ENCODE peak calls at places on chromosomes 4 and X, in eight cellular contexts. U is tibial nerve, I is transverse colon, V is IMR-90, J is sigmoid colon, R is psoas muscle, N is uterus, D is brain microvascular endothelial cell. Q is an unnamed sample.

GRCh38 chr4:81631958-81632439 is 160.3 kb upstream of the RASGEF1B start:
- DNase-seq in U (no peak), V (peak; percentile 43), N (no peak), D (peak; percentile 83), J (no peak), I (no peak), R (no peak), Q (no peak)

GRCh38 chrX:78111140-78111931 is 7.3 kb downstream of the PGK1 start:
- DNase-seq in I (peak; percentile 16), V (no peak), R (no peak), D (no peak), U (no peak), N (no peak), J (no peak), Q (no peak)

GRCh38 chr4:163693776-163694175 is 199.3 kb downstream of the TMA16 start:
- DNase-seq in J (no peak), U (no peak), I (no peak), V (peak; percentile 87), D (peak; percentile 72), R (no peak), N (no peak), Q (no peak)

GRCh38 chr4:17854076-17854475 is 43.3 kb downstream of the NCAPG start:
- DNase-seq in J (no peak), V (no peak), N (no peak), D (no peak), U (no peak), I (no peak), R (no peak), Q (no peak)

GRCh38 chrX:148956352-148956751 is 455.9 kb downstream of the AFF2 start:
- DNase-seq in N (no peak), R (no peak), I (no peak), D (no peak), V (no peak), U (no peak), J (no peak), Q (no peak)

GRCh38 chrX:69051901-69052300 is 113.4 kb downstream of the PJA1 start:
- DNase-seq in R (no peak), I (no peak), J (no peak), D (no peak), V (no peak), U (no peak), N (no peak), Q (no peak)

GRCh38 chr4:142262956-142263355 is 583.1 kb downstream of the INPP4B start:
- DNase-seq in I (no peak), J (no peak), D (no peak), N (no peak), R (no peak), U (no peak), V (no peak), Q (no peak)

GRCh38 chr4:78710536-78710935 is 65.6 kb upstream of the BMP2K start:
- DNase-seq in J (no peak), V (peak; percentile 66), I (no peak), D (peak; percentile 6), R (no peak), N (no peak), U (no peak), Q (no peak)

GRCh38 chrX:81259714-81260395 is 58.0 kb downstream of the SH3BGRL start:
- DNase-seq in N (no peak), D (no peak), V (peak; percentile 20), I (no peak), U (no peak), J (no peak), R (no peak), Q (no peak)

GRCh38 chrX:135170877-135171519 is at the start of gene CT55:
- DNase-seq in I (no peak), D (no peak), V (no peak), J (no peak), U (no peak), R (no peak), N (no peak), Q (no peak)

GRCh38 chr4:67660418-67660817 is 40.5 kb downstream of the UBA6 start:
- DNase-seq in U (no peak), D (no peak), J (no peak), V (no peak), I (no peak), R (no peak), N (no peak), Q (no peak)

GRCh38 chr4:174058846-174059245 is 224.6 kb downstream of the FBXO8 start:
- DNase-seq in J (no peak), R (no peak), U (no peak), N (no peak), D (no peak), V (no peak), I (no peak), Q (no peak)

GRCh38 chr4:41452484-41453225 is 85.3 kb upstream of the LIMCH1 start:
- DNase-seq in R (no peak), I (no peak), V (no peak), N (no peak), J (no peak), U (no peak), D (no peak), Q (no peak)

GRCh38 chr4:16836324-16836723 is 62.1 kb downstream of the LDB2 start:
- DNase-seq in N (no peak), I (no peak), U (no peak), R (no peak), D (no peak), V (no peak), J (no peak), Q (no peak)

GRCh38 chr4:16837475-16837874 is 61.0 kb downstream of the LDB2 start:
- DNase-seq in D (no peak), N (no peak), I (no peak), V (no peak), R (no peak), J (no peak), U (no peak), Q (no peak)

GRCh38 chr4:16833722-16834121 is 64.7 kb downstream of the LDB2 start:
- DNase-seq in N (no peak), U (no peak), V (no peak), R (no peak), I (no peak), J (no peak), D (no peak), Q (no peak)

GRCh38 chr4:16835597-16836247 is 62.7 kb downstream of the LDB2 start:
- DNase-seq in U (no peak), J (no peak), I (no peak), V (no peak), N (no peak), D (no peak), R (no peak), Q (no peak)

GRCh38 chr4:16838226-16838875 is 60.1 kb downstream of the LDB2 start:
- DNase-seq in I (no peak), N (no peak), R (no peak), J (no peak), U (no peak), D (no peak), V (no peak), Q (no peak)
- H3K36me3 ChIP-seq in I (no peaks in the 10 kb centered on the region), N (no peaks in the 10 kb centered on the region), R (no peaks in the 10 kb centered on the region), J (no peaks in the 10 kb centered on the region), U (no peaks in the 10 kb centered on the region), D (no peaks in the 10 kb centered on the region), V (no peaks in the 10 kb centered on the region), Q (no peaks in the 10 kb centered on the region)

GRCh38 chrX:147898951-147899350 is 12.8 kb upstream of the FMR1 start:
- DNase-seq in R (no peak), N (no peak), D (no peak), U (no peak), J (no peak), V (no peak), I (no peak), Q (no peak)

GRCh38 chrX:147901476-147902126 is 10.1 kb upstream of the FMR1 start:
- DNase-seq in N (no peak), I (no peak), V (no peak), D (no peak), U (no peak), R (no peak), J (no peak), Q (no peak)

GRCh38 chrX:147902270-147902669 is 9.4 kb upstream of the FMR1 start:
- DNase-seq in D (no peak), I (no peak), J (no peak), U (no peak), R (no peak), V (no peak), N (no peak), Q (no peak)

GRCh38 chrX:147899715-147900114 is 12.0 kb upstream of the FMR1 start:
- DNase-seq in J (no peak), U (no peak), I (no peak), R (no peak), V (no peak), N (no peak), D (no peak), Q (no peak)

DNA sequence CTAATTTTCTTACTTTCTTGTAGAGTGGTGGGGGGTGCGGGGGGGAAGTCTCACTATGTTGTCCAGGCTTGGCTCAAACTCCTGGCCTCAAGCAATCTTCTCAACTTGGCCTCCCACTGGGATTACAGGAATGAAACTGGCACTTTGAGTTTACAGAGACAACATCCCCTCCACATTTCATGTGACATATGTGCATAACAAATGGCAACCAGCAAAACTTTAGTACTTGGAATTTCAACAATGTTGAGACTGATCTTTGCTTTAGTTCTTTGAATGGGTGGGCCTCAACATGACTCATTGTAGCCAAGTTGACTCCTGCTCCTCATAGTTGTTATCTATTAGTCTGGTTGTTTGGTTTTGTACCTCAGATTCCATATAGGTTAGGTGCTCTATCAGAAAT is 11.4 kb upstream of the FMR1 start:
- DNase-seq in R (no peak), N (no peak), I (no peak), U (no peak), J (no peak), V (no peak), D (no peak), Q (no peak)
- H3K27ac ChIP-seq in R (no peak overlapping the region), N (no peak overlapping the region), I (no peak overlapping the region), U (no peak overlapping the region), J (no peak overlapping the region), V (no peak overlapping the region), D (no peak overlapping the region), Q (no peak overlapping the region)

GRCh38 chr4:145865274-145865941 is 73.2 kb downstream of the ZNF827 start:
- DNase-seq in I (no peak), D (no peak), N (no peak), U (no peak), J (no peak), R (no peak), V (no peak), Q (no peak)

GRCh38 chr4:145867416-145867815 is 71.2 kb downstream of the ZNF827 start:
- DNase-seq in R (no peak), V (peak; percentile 22), D (no peak), I (no peak), N (no peak), U (no peak), J (no peak), Q (no peak)

GRCh38 chr4:145861331-145862318 is 77.0 kb downstream of the ZNF827 start:
- DNase-seq in D (no peak), J (no peak), R (no peak), V (no peak), U (no peak), N (no peak), I (no peak), Q (no peak)

GRCh38 chr4:145868637-145869409 is 69.8 kb downstream of the ZNF827 start:
- DNase-seq in U (no peak), N (no peak), I (no peak), V (peak; percentile 12), D (no peak), J (no peak), R (no peak), Q (no peak)

GRCh38 chr4:145863191-145863590 is 75.4 kb downstream of the ZNF827 start:
- DNase-seq in I (no peak), J (no peak), V (no peak), D (no peak), U (no peak), N (no peak), R (no peak), Q (no peak)
- H3K36me3 ChIP-seq in I (no peaks in the 10 kb centered on the region), J (no peaks in the 10 kb centered on the region), V (peaks cover 1% of the 10 kb centered on the region), D (no peaks in the 10 kb centered on the region), U (no peaks in the 10 kb centered on the region), N (no peaks in the 10 kb centered on the region), R (no peaks in the 10 kb centered on the region), Q (no peaks in the 10 kb centered on the region)

GRCh38 chr4:108080752-108081151 is 88.0 kb downstream of the LEF1 start:
- DNase-seq in V (no peak), N (no peak), U (no peak), R (no peak), J (no peak), I (no peak), D (no peak), Q (no peak)
- H3K27ac ChIP-seq in V (no peak overlapping the region), N (no peak overlapping the region), U (no peak overlapping the region), R (no peak overlapping the region), J (no peak overlapping the region), I (no peak overlapping the region), D (no peak overlapping the region), Q (no peak overlapping the region)